ENCODE peak calls at places on chromosome 18, in four cellular contexts. One of them, this sample, is unnamed.
A peak's percentile ranks its signal among the peaks of the same experiment; 100 is the strongest.

GRCh38 chr18:68915066-68915465 is 117.2 kb downstream of the CCDC102B start:
- DNase-seq in spleen: no peak
- DNase-seq in CD4-positive, alpha-beta T cell: no peak
- DNase-seq in caudate nucleus: no peak
- DNase-seq in this sample: no peak

GRCh38 chr18:8800445-8800844 is 95.1 kb downstream of the MTCL1 start:
- DNase-seq in caudate nucleus: no peak
- DNase-seq in CD4-positive, alpha-beta T cell: no peak
- DNase-seq in spleen: no peak
- DNase-seq in this sample: no peak

GRCh38 chr18:33757037-33757436 is 179.0 kb downstream of the ASXL3 start:
- DNase-seq in CD4-positive, alpha-beta T cell: no peak
- DNase-seq in spleen: no peak
- DNase-seq in caudate nucleus: no peak
- DNase-seq in this sample: no peak

GRCh38 chr18:5073026-5073944 is 123.8 kb downstream of the AKAIN1 start:
- DNase-seq in spleen: no peak
- DNase-seq in CD4-positive, alpha-beta T cell: peak; percentile 6
- DNase-seq in caudate nucleus: no peak
- DNase-seq in this sample: no peak

GRCh38 chr18:55900380-55900779 is 312.4 kb upstream of the TCF4 start:
- DNase-seq in spleen: no peak
- DNase-seq in CD4-positive, alpha-beta T cell: no peak
- DNase-seq in caudate nucleus: no peak
- DNase-seq in this sample: no peak

GRCh38 chr18:74994502-74995403 is 214.2 kb downstream of the PTGR3 start:
- DNase-seq in caudate nucleus: no peak
- DNase-seq in spleen: no peak
- DNase-seq in CD4-positive, alpha-beta T cell: no peak
- DNase-seq in this sample: no peak

GRCh38 chr18:24414349-24415003 is 12.0 kb upstream of the IMPACT start:
- DNase-seq in caudate nucleus: no peak
- DNase-seq in spleen: no peak
- DNase-seq in CD4-positive, alpha-beta T cell: no peak
- DNase-seq in this sample: no peak

GRCh38 chr18:26190506-26190905 is 35.7 kb upstream of the TAF4B start:
- DNase-seq in spleen: peak; percentile 88
- DNase-seq in caudate nucleus: no peak
- DNase-seq in CD4-positive, alpha-beta T cell: peak; percentile 33
- DNase-seq in this sample: no peak

GRCh38 chr18:75868031-75868430 is 440.5 kb upstream of the SMIM21 start:
- DNase-seq in spleen: peak; percentile 36
- DNase-seq in CD4-positive, alpha-beta T cell: no peak
- DNase-seq in caudate nucleus: no peak
- DNase-seq in this sample: no peak

GRCh38 chr18:62728254-62728653 is 12.9 kb downstream of the PHLPP1 start:
- DNase-seq in CD4-positive, alpha-beta T cell: no peak
- DNase-seq in caudate nucleus: no peak
- DNase-seq in spleen: no peak
- DNase-seq in this sample: no peak

GRCh38 chr18:76056467-76057194 is 438.4 kb downstream of the ZNF516 start:
- DNase-seq in CD4-positive, alpha-beta T cell: no peak
- DNase-seq in caudate nucleus: no peak
- DNase-seq in spleen: no peak
- DNase-seq in this sample: peak; percentile 83

GRCh38 chr18:63971320-63972071 is 1.6 kb downstream of the SERPINB8 start:
- DNase-seq in spleen: no peak
- DNase-seq in CD4-positive, alpha-beta T cell: no peak
- DNase-seq in caudate nucleus: no peak
- DNase-seq in this sample: no peak
- H3K27ac ChIP-seq in spleen: peak overlapping the region; percentile 99
- H3K27ac ChIP-seq in CD4-positive, alpha-beta T cell: no peak overlapping the region
- H3K27ac ChIP-seq in caudate nucleus: peak overlapping the region; percentile 92
- H3K27ac ChIP-seq in this sample: peak overlapping the region; percentile 98

DNA sequence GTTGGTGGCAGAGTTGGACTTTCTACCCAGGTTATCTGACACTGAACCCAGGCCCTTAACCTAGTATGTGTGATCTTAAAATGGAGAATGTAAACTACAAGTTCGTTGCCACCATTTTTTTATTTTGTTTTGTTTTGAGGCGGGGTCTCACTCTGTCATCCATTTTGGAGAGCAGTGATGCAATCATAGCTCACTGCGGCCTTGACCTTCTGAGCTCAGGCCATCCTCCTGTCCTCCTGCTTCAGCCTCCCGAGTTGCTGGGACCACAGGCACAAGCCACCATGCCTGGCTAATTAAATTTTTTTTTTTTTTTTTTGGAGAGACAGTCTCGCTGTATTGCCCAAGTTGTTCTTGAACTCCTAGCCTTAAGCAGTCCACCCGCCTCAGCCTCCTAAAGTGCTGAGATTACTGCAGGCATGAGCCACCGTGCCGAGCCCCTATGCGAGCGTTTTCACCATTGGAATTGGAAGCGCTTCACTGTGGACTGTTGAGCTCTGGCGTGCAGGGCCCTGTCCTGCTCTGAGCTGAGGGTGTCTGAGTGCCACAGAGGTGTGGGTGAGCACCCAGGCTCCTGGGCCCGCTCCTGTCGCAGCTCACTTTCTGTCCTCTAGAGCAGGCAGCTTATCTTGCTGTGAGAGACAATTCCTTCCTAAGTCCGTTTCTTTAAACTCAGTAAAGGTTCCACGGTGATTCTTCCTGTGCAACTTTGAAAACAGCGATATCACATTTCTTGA is 186.9 kb downstream of the LDLRAD4 start:
- DNase-seq in spleen: no peak
- DNase-seq in caudate nucleus: no peak
- DNase-seq in CD4-positive, alpha-beta T cell: no peak
- DNase-seq in this sample: no peak
- H3K27ac ChIP-seq in spleen: no peak overlapping the region
- H3K27ac ChIP-seq in caudate nucleus: no peak overlapping the region
- H3K27ac ChIP-seq in CD4-positive, alpha-beta T cell: no peak overlapping the region
- H3K27ac ChIP-seq in this sample: no peak overlapping the region

GRCh38 chr18:45328762-45329161 is 286.5 kb upstream of the SLC14A2 start:
- DNase-seq in CD4-positive, alpha-beta T cell: no peak
- DNase-seq in caudate nucleus: no peak
- DNase-seq in spleen: no peak
- DNase-seq in this sample: no peak
- H3K27ac ChIP-seq in CD4-positive, alpha-beta T cell: no peak overlapping the region
- H3K27ac ChIP-seq in caudate nucleus: no peak overlapping the region
- H3K27ac ChIP-seq in spleen: no peak overlapping the region
- H3K27ac ChIP-seq in this sample: peak overlapping the region; percentile 45

DNA sequence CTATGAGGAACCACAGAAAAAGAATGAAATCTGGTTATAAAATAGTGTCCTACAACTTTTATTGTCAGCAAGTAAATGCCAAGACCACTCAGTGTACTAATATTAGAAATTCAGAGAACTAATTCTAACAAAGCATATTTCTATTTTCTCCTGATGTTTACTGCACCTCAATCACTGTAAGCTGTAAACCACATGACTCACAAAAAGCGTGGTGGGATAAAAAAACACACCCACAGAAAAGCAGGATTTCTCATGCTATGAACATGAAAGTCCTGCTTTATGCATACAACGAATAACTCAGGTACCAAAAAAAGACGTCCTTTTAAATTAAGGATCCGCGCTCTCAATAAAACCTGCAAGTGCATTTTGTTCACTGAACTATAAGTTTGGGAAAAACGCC is 797 bp downstream of the TXNL4A start:
- DNase-seq in caudate nucleus: no peak
- DNase-seq in CD4-positive, alpha-beta T cell: no peak
- DNase-seq in spleen: no peak
- DNase-seq in this sample: no peak
- H3K27ac ChIP-seq in caudate nucleus: peak overlapping the region; percentile 79
- H3K27ac ChIP-seq in CD4-positive, alpha-beta T cell: no peak overlapping the region
- H3K27ac ChIP-seq in spleen: peak overlapping the region; percentile 96
- H3K27ac ChIP-seq in this sample: peak overlapping the region; percentile 98

GRCh38 chr18:48834421-48835011 is 116.2 kb downstream of the SMAD7 start:
- DNase-seq in CD4-positive, alpha-beta T cell: peak; percentile 54
- DNase-seq in spleen: peak; percentile 91
- DNase-seq in caudate nucleus: no peak
- DNase-seq in this sample: peak; percentile 89

GRCh38 chr18:48831802-48832201 is 119.0 kb downstream of the SMAD7 start:
- DNase-seq in caudate nucleus: no peak
- DNase-seq in CD4-positive, alpha-beta T cell: no peak
- DNase-seq in spleen: no peak
- DNase-seq in this sample: no peak

GRCh38 chr18:48833701-48834394 is 116.9 kb downstream of the SMAD7 start:
- DNase-seq in CD4-positive, alpha-beta T cell: peak; percentile 53
- DNase-seq in caudate nucleus: no peak
- DNase-seq in spleen: peak; percentile 87
- DNase-seq in this sample: no peak

GRCh38 chr18:48831113-48831759 is 119.5 kb downstream of the SMAD7 start:
- DNase-seq in CD4-positive, alpha-beta T cell: no peak
- DNase-seq in caudate nucleus: no peak
- DNase-seq in spleen: peak; percentile 56
- DNase-seq in this sample: peak; percentile 37

DNA sequence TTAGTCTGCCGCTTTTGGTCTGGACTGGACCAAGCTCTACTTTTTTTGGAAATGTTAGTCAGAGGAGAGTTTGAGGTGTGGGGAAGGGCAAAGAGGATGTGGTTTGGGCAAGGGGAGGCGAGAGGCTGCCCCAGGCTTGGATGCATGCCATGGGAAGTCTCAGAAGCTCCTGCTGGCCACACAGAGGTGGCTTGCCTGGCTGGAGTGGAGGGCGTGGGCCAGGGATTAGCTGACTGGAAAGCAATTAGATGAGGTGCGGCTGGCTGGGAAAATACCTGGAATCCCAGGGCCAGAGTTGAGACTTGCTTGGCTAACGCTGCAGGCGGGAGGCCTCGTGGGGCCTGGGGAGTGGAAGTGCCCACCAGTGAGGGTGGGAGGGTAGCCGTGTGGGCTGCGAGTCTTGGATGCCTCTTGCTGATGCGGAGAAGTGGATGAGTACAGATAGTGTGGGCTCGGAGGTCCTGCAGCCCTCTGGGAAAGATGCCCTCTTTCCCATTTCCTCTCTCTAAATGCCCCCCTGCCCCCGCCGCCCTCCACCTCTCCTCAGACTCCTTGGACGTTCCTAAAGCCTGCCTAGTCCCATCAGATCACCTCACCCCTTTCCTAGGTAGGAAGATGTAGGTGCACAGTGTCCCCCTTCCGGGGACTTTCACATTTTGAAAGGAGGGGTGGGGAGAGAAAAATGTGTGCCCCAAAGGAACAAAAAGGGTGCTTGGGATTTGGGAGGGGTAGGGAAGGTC is 117.6 kb downstream of the SMAD7 start:
- DNase-seq in CD4-positive, alpha-beta T cell: no peak
- DNase-seq in spleen: peak; percentile 77
- DNase-seq in caudate nucleus: no peak
- DNase-seq in this sample: no peak
- H3K27ac ChIP-seq in CD4-positive, alpha-beta T cell: peak overlapping the region; percentile 47
- H3K27ac ChIP-seq in spleen: peak overlapping the region; percentile 79
- H3K27ac ChIP-seq in caudate nucleus: no peak overlapping the region
- H3K27ac ChIP-seq in this sample: no peak overlapping the region

DNA sequence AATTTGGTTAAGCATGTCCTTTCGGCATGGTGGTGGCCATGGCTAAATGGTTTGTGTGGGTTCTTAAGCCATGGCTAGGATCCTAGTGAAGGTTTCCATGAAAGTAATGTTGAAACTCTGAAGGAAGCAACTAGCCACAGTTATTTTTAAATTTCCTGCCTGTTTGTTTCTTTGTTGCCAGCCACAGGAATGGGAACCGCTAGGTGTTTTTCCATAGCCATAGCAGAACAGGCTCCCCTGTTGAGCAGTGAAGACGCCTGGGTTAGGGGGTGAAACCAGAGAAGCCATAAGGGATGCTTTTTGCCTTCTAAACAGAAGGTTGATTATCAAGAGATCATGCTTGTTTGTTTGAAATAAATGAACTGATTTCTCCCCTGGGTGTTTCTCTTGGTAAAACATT is 60.1 kb upstream of the CHMP1B start:
- DNase-seq in CD4-positive, alpha-beta T cell: no peak
- DNase-seq in caudate nucleus: no peak
- DNase-seq in spleen: no peak
- DNase-seq in this sample: no peak
- H3K27ac ChIP-seq in CD4-positive, alpha-beta T cell: no peak overlapping the region
- H3K27ac ChIP-seq in caudate nucleus: no peak overlapping the region
- H3K27ac ChIP-seq in spleen: no peak overlapping the region
- H3K27ac ChIP-seq in this sample: no peak overlapping the region

GRCh38 chr18:48155856-48156255 is 225.4 kb upstream of the SMAD2 start:
- DNase-seq in CD4-positive, alpha-beta T cell: no peak
- DNase-seq in spleen: no peak
- DNase-seq in caudate nucleus: no peak
- DNase-seq in this sample: no peak
- H3K27ac ChIP-seq in CD4-positive, alpha-beta T cell: no peak overlapping the region
- H3K27ac ChIP-seq in spleen: no peak overlapping the region
- H3K27ac ChIP-seq in caudate nucleus: no peak overlapping the region
- H3K27ac ChIP-seq in this sample: no peak overlapping the region

GRCh38 chr18:12288406-12288762 is 19.7 kb upstream of the TUBB6 start:
- DNase-seq in spleen: peak; percentile 2
- DNase-seq in caudate nucleus: no peak
- DNase-seq in CD4-positive, alpha-beta T cell: no peak
- DNase-seq in this sample: no peak

GRCh38 chr18:12290086-12290485 is 18.0 kb upstream of the TUBB6 start:
- DNase-seq in caudate nucleus: no peak
- DNase-seq in spleen: peak; percentile 43
- DNase-seq in CD4-positive, alpha-beta T cell: no peak
- DNase-seq in this sample: peak; percentile 56

GRCh38 chr18:12291161-12291560 is 16.9 kb upstream of the TUBB6 start:
- DNase-seq in caudate nucleus: no peak
- DNase-seq in CD4-positive, alpha-beta T cell: no peak
- DNase-seq in spleen: peak; percentile 32
- DNase-seq in this sample: peak; percentile 27

GRCh38 chr18:12287131-12287681 is 20.8 kb upstream of the TUBB6 start:
- DNase-seq in CD4-positive, alpha-beta T cell: no peak
- DNase-seq in spleen: peak; percentile 64
- DNase-seq in caudate nucleus: no peak
- DNase-seq in this sample: no peak

GRCh38 chr18:12287684-12288405 is 20.2 kb upstream of the TUBB6 start:
- DNase-seq in caudate nucleus: no peak
- DNase-seq in CD4-positive, alpha-beta T cell: no peak
- DNase-seq in spleen: peak; percentile 63
- DNase-seq in this sample: peak; percentile 93
- H3K27ac ChIP-seq in caudate nucleus: no peak overlapping the region
- H3K27ac ChIP-seq in CD4-positive, alpha-beta T cell: no peak overlapping the region
- H3K27ac ChIP-seq in spleen: peak overlapping the region; percentile 38
- H3K27ac ChIP-seq in this sample: peak overlapping the region; percentile 94

GRCh38 chr18:10035306-10035991 is 121.6 kb downstream of the VAPA start:
- DNase-seq in caudate nucleus: no peak
- DNase-seq in spleen: no peak
- DNase-seq in CD4-positive, alpha-beta T cell: no peak
- DNase-seq in this sample: no peak
- H3K27ac ChIP-seq in caudate nucleus: no peak overlapping the region
- H3K27ac ChIP-seq in spleen: peak overlapping the region; percentile 21
- H3K27ac ChIP-seq in CD4-positive, alpha-beta T cell: no peak overlapping the region
- H3K27ac ChIP-seq in this sample: peak overlapping the region; percentile 13